ENCODE peak calls at places on chromosome 18, in four cellular contexts. K is cardiac muscle cell, H is stomach, W is tibial nerve. Z is an unnamed sample.
A peak's percentile ranks its signal among the peaks of the same experiment; 100 is the strongest.

GRCh38 chr18:9876867-9877654 is 8.7 kb upstream of the TXNDC2 start:
- DNase-seq in H (no peak), W (no peak), K (peak; percentile 99), Z (peak; percentile 8)

GRCh38 chr18:7576685-7577084 is 9.6 kb downstream of the PTPRM start:
- DNase-seq in K (no peak), H (no peak), W (no peak), Z (no peak)

GRCh38 chr18:582465-582864 is 2.3 kb downstream of the CETN1 start:
- DNase-seq in W (no peak), K (peak; percentile 32), H (peak; percentile 31), Z (no peak)

GRCh38 chr18:59265246-59266018 is 7.8 kb downstream of the RAX start:
- DNase-seq in H (no peak), K (peak; percentile 17), W (no peak), Z (no peak)

GRCh38 chr18:50460691-50461090 is 85.8 kb downstream of the SKA1 start:
- DNase-seq in K (no peak), W (no peak), H (no peak), Z (no peak)

GRCh38 chr18:76977681-76978234 is 154.8 kb downstream of the MBP start:
- DNase-seq in K (no peak), H (no peak), W (no peak), Z (peak; percentile 31)

GRCh38 chr18:76476665-76477561 is 18.1 kb downstream of the ZNF516 start:
- DNase-seq in K (peak; percentile 94), H (no peak), W (no peak), Z (no peak)

GRCh38 chr18:55244520-55244919 is 285.3 kb upstream of the CCDC68 start:
- DNase-seq in W (no peak), H (no peak), K (peak; percentile 38), Z (no peak)

GRCh38 chr18:77084757-77085035 is 47.9 kb downstream of the MBP start:
- DNase-seq in K (no peak), H (no peak), W (no peak), Z (no peak)

GRCh38 chr18:9823805-9824473 is 61.8 kb upstream of the TXNDC2 start:
- DNase-seq in W (no peak), K (peak; percentile 62), H (no peak), Z (no peak)

GRCh38 chr18:26457611-26458350 is 90.6 kb downstream of the KCTD1 start:
- DNase-seq in H (no peak), W (no peak), K (no peak), Z (no peak)

GRCh38 chr18:58034370-58034769 is 9.7 kb upstream of the NEDD4L start:
- DNase-seq in K (no peak), W (no peak), H (no peak), Z (no peak)

GRCh38 chr18:75218524-75218923 is 7.9 kb downstream of the TSHZ1 start:
- DNase-seq in K (no peak), W (no peak), H (no peak), Z (no peak)

GRCh38 chr18:77102246-77103040 is 30.1 kb downstream of the MBP start:
- DNase-seq in W (no peak), K (peak; percentile 81), H (no peak), Z (no peak)

GRCh38 chr18:55054591-55054990 is 95.3 kb upstream of the CCDC68 start:
- DNase-seq in K (no peak), H (no peak), W (no peak), Z (no peak)

GRCh38 chr18:57839942-57840381 is 36.8 kb upstream of the ATP8B1 start:
- DNase-seq in W (no peak), K (peak; percentile 54), H (no peak), Z (peak; percentile 46)

GRCh38 chr18:23719634-23720201 is 30.5 kb downstream of the LAMA3 start:
- DNase-seq in H (no peak), K (peak; percentile 96), W (no peak), Z (peak; percentile 61)

GRCh38 chr18:22171263-22171838 is 2.0 kb downstream of the GATA6 start:
- DNase-seq in W (no peak), H (no peak), K (no peak), Z (no peak)

GRCh38 chr18:22173221-22173927 is 4.0 kb downstream of the GATA6 start:
- DNase-seq in H (no peak), W (no peak), K (no peak), Z (no peak)

GRCh38 chr18:22170421-22171262 is 1.3 kb downstream of the GATA6 start:
- DNase-seq in W (no peak), K (peak; percentile 82), H (no peak), Z (peak; percentile 9)

GRCh38 chr18:22172594-22173049 is 3.2 kb downstream of the GATA6 start:
- DNase-seq in H (no peak), K (no peak), W (no peak), Z (no peak)

DNA sequence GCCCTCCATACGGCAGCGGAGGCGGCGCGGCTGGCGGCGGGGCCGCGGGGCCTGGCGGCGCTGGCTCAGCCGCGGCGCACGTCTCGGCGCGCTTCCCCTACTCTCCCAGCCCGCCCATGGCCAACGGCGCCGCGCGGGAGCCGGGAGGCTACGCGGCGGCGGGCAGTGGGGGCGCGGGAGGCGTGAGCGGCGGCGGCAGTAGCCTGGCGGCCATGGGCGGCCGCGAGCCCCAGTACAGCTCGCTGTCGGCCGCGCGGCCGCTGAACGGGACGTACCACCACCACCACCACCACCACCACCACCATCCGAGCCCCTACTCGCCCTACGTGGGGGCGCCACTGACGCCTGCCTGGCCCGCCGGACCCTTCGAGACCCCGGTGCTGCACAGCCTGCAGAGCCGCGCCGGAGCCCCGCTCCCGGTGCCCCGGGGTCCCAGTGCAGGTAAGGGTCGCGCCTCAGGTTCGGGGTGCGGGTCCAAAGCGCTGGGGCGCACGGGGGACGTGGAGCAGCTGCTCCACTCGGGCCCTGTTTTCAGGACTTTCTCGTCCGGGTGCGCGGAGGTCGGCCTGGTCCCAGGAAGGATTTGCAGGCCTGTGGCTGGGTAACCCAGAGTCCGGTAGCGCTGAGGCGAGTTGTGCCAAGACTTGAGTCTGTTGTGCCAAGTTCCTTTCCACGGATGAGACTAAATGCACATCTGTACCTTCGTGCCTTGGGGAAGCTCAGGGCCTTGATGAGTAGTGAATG is 2.6 kb downstream of the GATA6 start:
- DNase-seq in W (no peak), H (no peak), K (peak; percentile 45), Z (no peak)
- H3K4me3 ChIP-seq in W (peak overlapping the region; percentile 20), H (peak overlapping the region; percentile 67), K (peak overlapping the region; percentile 94), Z (no peak overlapping the region)

GRCh38 chr18:2969695-2970094 is 43.2 kb downstream of the LPIN2 start:
- DNase-seq in H (no peak), K (no peak), W (no peak), Z (no peak)
- H3K27ac ChIP-seq in H (no peak overlapping the region), K (no peak overlapping the region), W (no peak overlapping the region), Z (no peak overlapping the region)

GRCh38 chr18:11888726-11889125 is 19.4 kb downstream of the MPPE1 start:
- DNase-seq in H (no peak), W (no peak), K (no peak), Z (no peak)
- H3K36me3 ChIP-seq in H (peaks cover 100% of the 10 kb centered on the region), W (no peaks in the 10 kb centered on the region), K (peaks cover 11% of the 10 kb centered on the region), Z (no peaks in the 10 kb centered on the region)

GRCh38 chr18:69697069-69697468 is 250.6 kb downstream of the CD226 start:
- DNase-seq in K (no peak), W (no peak), H (no peak), Z (no peak)
- H3K4me3 ChIP-seq in K (no peak overlapping the region), W (no peak overlapping the region), H (no peak overlapping the region), Z (no peak overlapping the region)

DNA sequence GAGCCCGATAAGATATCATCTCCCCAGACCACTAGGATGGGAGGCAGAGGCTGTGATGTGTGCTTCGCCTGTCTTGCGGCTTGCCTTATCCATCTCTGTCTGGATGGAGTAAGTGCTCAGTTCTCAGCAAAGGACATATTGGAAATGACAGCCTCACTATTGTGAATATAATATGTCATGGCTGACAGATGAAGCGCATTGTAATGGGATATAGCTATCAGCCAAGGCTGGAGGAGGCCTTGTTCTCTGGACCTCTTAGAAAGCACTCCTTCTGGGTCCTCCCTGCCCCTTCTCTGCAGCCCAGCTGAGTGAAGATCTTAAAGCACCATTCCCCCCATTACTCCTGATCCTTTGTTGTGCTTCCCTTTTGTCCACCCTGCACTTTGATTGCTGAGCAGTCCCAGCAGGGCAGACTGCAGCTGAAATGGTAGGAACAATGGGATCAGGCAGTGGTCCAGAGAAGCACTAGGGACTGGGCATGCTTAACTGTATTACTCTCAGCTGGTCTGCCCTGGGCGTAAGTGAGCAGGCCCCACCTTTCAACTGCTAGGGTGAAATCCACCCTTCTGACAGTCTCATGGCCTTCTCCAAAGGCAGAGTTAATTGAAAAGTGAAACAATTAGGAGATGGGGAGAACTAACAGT is 265.3 kb downstream of the SETBP1 start:
- DNase-seq in H (no peak), K (no peak), W (no peak), Z (no peak)
- H3K27ac ChIP-seq in H (no peak overlapping the region), K (no peak overlapping the region), W (no peak overlapping the region), Z (no peak overlapping the region)

DNA sequence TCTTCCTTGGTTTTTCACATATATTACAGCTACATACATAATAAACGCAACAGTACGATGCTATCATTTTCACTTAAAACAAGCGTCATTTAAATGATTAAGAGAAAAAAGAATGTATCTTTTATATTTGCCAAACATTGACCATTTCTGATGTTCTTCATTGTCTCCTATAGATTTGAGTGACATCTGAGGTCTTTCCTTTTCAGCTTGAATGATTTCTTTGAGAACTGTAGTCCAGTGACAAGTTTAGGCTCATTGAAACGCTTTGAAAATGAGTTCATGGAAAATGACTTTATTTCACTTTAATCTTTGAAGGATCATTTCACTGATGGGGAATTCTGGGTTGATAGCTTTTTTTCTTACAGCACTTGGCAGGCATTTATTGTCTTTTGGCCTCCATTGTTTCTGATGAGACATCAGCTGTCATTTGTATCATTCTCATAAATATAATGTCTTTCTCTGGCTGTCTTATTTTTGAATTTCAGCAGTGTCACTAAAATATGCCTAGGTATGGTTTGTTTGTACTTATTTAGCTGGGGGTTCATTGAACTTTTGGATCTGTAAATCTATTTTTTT is 10.9 kb downstream of the TGIF1 start:
- DNase-seq in W (no peak), H (no peak), K (no peak), Z (no peak)
- H3K36me3 ChIP-seq in W (no peaks in the 10 kb centered on the region), H (peaks cover 30% of the 10 kb centered on the region), K (peaks cover 41% of the 10 kb centered on the region), Z (peaks cover 51% of the 10 kb centered on the region)

GRCh38 chr18:5704847-5705246 is 161.1 kb upstream of the EPB41L3 start:
- DNase-seq in H (no peak), K (no peak), W (no peak), Z (no peak)
- H3K4me3 ChIP-seq in H (no peak overlapping the region), K (no peak overlapping the region), W (no peak overlapping the region), Z (no peak overlapping the region)

GRCh38 chr18:80107396-80107795 is 1.7 kb upstream of the ADNP2 start:
- DNase-seq in H (no peak), K (no peak), W (no peak), Z (no peak)
- H3K27ac ChIP-seq in H (no peak overlapping the region), K (peak overlapping the region; percentile 95), W (peak overlapping the region; percentile 99), Z (no peak overlapping the region)

GRCh38 chr18:38330573-38330972 is 765.0 kb upstream of the CELF4 start:
- DNase-seq in H (no peak), K (no peak), W (no peak), Z (no peak)
- H3K36me3 ChIP-seq in H (no peaks in the 10 kb centered on the region), K (no peaks in the 10 kb centered on the region), W (no peaks in the 10 kb centered on the region), Z (no peaks in the 10 kb centered on the region)